ENCODE peak calls at places on chromosomes 11 and 22, in nine cellular contexts. M is IMR-90; R is NCI-H1105; G is fibroblast of the conjunctiva; B is body of pancreas; Q is stimulated activated CD4-positive, alpha-beta T cell treated with anti-CD3 and anti-CD28 coated beads, Interleukin-15, amount 100 ng/mL, for 1 hour; C is nephron progenitor cell; S is iris pigment epithelial cell; P is T follicular helper cell. A is an unnamed sample.

GRCh38 chr11:32550207-32550606 is 33.4 kb upstream of the EIF3M start:
- DNase-seq in M (no peak), R (no peak), G (no peak), B (no peak), Q (no peak), C (no peak), S (no peak), P (no peak), A (no peak)

GRCh38 chr22:43274595-43275240 is 68.5 kb downstream of the SCUBE1 start:
- DNase-seq in M (no peak), R (no peak), G (no peak), B (no peak), Q (no peak), C (no peak), S (no peak), P (no peak), A (no peak)

GRCh38 chr11:36790450-36790849 is 192.4 kb upstream of the RAG2 start:
- DNase-seq in M (no peak), R (no peak), G (no peak), B (no peak), Q (no peak), C (no peak), S (no peak), P (no peak), A (no peak)

GRCh38 chr22:46007848-46008261 is 30.9 kb upstream of the WNT7B start:
- DNase-seq in M (peak), R (no peak), G (peak), B (peak), Q (no peak), C (no peak), S (peak), P (no peak), A (peak)

GRCh38 chr22:36577019-36577418 is 48.1 kb upstream of the EIF3D start:
- DNase-seq in M (peak), R (no peak), G (peak), B (no peak), Q (no peak), C (no peak), S (peak), P (no peak), A (peak)

GRCh38 chr11:14443642-14444041 is 56.0 kb downstream of the COPB1 start:
- DNase-seq in M (peak), R (peak), G (no peak), B (peak), Q (no peak), C (no peak), S (peak), P (no peak), A (peak)

GRCh38 chr11:111185259-111185658 is 60.3 kb upstream of the POU2AF2 start:
- DNase-seq in M (peak), R (no peak), G (peak), B (no peak), Q (no peak), C (no peak), S (peak), P (no peak), A (peak)

GRCh38 chr11:34351687-34352469 is 5.9 kb downstream of the ABTB2 start:
- DNase-seq in M (no peak), R (no peak), G (no peak), B (no peak), Q (no peak), C (no peak), S (no peak), P (no peak), A (no peak)